ENCODE peak calls at places on chromosome 14, in six cellular contexts. One of them, this sample, is unnamed.
A peak's percentile ranks its signal among the peaks of the same experiment; 100 is the strongest.

GRCh38 chr14:100778078-100778927 is 47.6 kb upstream of the MEG3 start:
- DNase-seq in kidney: no peak
- DNase-seq in Caco-2: no peak
- DNase-seq in stomach: peak; percentile 8
- DNase-seq in A549: no peak
- DNase-seq in Karpas-422: no peak
- DNase-seq in this sample: peak; percentile 51

GRCh38 chr14:61107148-61107641 is 126.2 kb downstream of the SLC38A6 start:
- DNase-seq in Karpas-422: no peak
- DNase-seq in kidney: no peak
- DNase-seq in A549: no peak
- DNase-seq in Caco-2: no peak
- DNase-seq in stomach: no peak
- DNase-seq in this sample: no peak

GRCh38 chr14:81272322-81272721 is 51.6 kb upstream of the GTF2A1 start:
- DNase-seq in stomach: no peak
- DNase-seq in Karpas-422: no peak
- DNase-seq in Caco-2: no peak
- DNase-seq in A549: no peak
- DNase-seq in kidney: no peak
- DNase-seq in this sample: no peak

GRCh38 chr14:96156804-96157760 is 47.6 kb upstream of the BDKRB2 start:
- DNase-seq in stomach: peak; percentile 24
- DNase-seq in A549: no peak
- DNase-seq in Karpas-422: no peak
- DNase-seq in Caco-2: no peak
- DNase-seq in kidney: no peak
- DNase-seq in this sample: no peak

GRCh38 chr14:101225116-101225728 is 321.7 kb upstream of the RTL1 start:
- DNase-seq in A549: no peak
- DNase-seq in kidney: no peak
- DNase-seq in stomach: no peak
- DNase-seq in Caco-2: peak; percentile 11
- DNase-seq in Karpas-422: no peak
- DNase-seq in this sample: no peak

GRCh38 chr14:94129758-94130414 is 482 bp upstream of the IFI27L2 start:
- DNase-seq in Karpas-422: peak; percentile 68
- DNase-seq in kidney: no peak
- DNase-seq in stomach: no peak
- DNase-seq in Caco-2: no peak
- DNase-seq in A549: peak; percentile 52
- DNase-seq in this sample: no peak

GRCh38 chr14:24079521-24080141 is 8.3 kb downstream of the CPNE6 start:
- DNase-seq in Karpas-422: no peak
- DNase-seq in Caco-2: no peak
- DNase-seq in A549: no peak
- DNase-seq in kidney: no peak
- DNase-seq in stomach: no peak
- DNase-seq in this sample: no peak

GRCh38 chr14:64703393-64704144 is 655 bp upstream of the PLEKHG3 start:
- DNase-seq in kidney: no peak
- DNase-seq in Caco-2: no peak
- DNase-seq in A549: no peak
- DNase-seq in Karpas-422: no peak
- DNase-seq in stomach: no peak
- DNase-seq in this sample: no peak

GRCh38 chr14:66268802-66269334 is 217.3 kb upstream of the CCDC196 start:
- DNase-seq in Caco-2: no peak
- DNase-seq in kidney: no peak
- DNase-seq in Karpas-422: no peak
- DNase-seq in A549: no peak
- DNase-seq in stomach: no peak
- DNase-seq in this sample: no peak

GRCh38 chr14:104799239-104799599 is 1.7 kb upstream of the ZBTB42 start:
- DNase-seq in stomach: no peak
- DNase-seq in kidney: no peak
- DNase-seq in A549: no peak
- DNase-seq in Caco-2: no peak
- DNase-seq in Karpas-422: no peak
- DNase-seq in this sample: no peak

GRCh38 chr14:75409425-75410205 is 18.2 kb upstream of the JDP2 start:
- DNase-seq in kidney: no peak
- DNase-seq in stomach: no peak
- DNase-seq in Karpas-422: no peak
- DNase-seq in Caco-2: no peak
- DNase-seq in A549: no peak
- DNase-seq in this sample: no peak

GRCh38 chr14:55938249-55938791 is 179.9 kb upstream of the PELI2 start:
- DNase-seq in Karpas-422: no peak
- DNase-seq in A549: no peak
- DNase-seq in Caco-2: no peak
- DNase-seq in stomach: peak; percentile 58
- DNase-seq in kidney: peak; percentile 74
- DNase-seq in this sample: no peak

GRCh38 chr14:24408764-24409163 is 10.0 kb downstream of the NYNRIN start:
- DNase-seq in A549: no peak
- DNase-seq in kidney: no peak
- DNase-seq in Caco-2: no peak
- DNase-seq in Karpas-422: no peak
- DNase-seq in stomach: no peak
- DNase-seq in this sample: no peak

GRCh38 chr14:97369901-97370300 is 572.7 kb downstream of the VRK1 start:
- DNase-seq in A549: no peak
- DNase-seq in stomach: no peak
- DNase-seq in Karpas-422: no peak
- DNase-seq in kidney: no peak
- DNase-seq in Caco-2: no peak
- DNase-seq in this sample: no peak

GRCh38 chr14:23284654-23285529 is 1.0 kb downstream of the HOMEZ start:
- DNase-seq in Caco-2: no peak
- DNase-seq in A549: no peak
- DNase-seq in stomach: no peak
- DNase-seq in kidney: no peak
- DNase-seq in Karpas-422: peak; percentile 69
- DNase-seq in this sample: no peak

GRCh38 chr14:65134651-65135579 is 32.6 kb upstream of the MAX start:
- DNase-seq in A549: no peak
- DNase-seq in Karpas-422: no peak
- DNase-seq in stomach: no peak
- DNase-seq in kidney: no peak
- DNase-seq in Caco-2: no peak
- DNase-seq in this sample: no peak

DNA sequence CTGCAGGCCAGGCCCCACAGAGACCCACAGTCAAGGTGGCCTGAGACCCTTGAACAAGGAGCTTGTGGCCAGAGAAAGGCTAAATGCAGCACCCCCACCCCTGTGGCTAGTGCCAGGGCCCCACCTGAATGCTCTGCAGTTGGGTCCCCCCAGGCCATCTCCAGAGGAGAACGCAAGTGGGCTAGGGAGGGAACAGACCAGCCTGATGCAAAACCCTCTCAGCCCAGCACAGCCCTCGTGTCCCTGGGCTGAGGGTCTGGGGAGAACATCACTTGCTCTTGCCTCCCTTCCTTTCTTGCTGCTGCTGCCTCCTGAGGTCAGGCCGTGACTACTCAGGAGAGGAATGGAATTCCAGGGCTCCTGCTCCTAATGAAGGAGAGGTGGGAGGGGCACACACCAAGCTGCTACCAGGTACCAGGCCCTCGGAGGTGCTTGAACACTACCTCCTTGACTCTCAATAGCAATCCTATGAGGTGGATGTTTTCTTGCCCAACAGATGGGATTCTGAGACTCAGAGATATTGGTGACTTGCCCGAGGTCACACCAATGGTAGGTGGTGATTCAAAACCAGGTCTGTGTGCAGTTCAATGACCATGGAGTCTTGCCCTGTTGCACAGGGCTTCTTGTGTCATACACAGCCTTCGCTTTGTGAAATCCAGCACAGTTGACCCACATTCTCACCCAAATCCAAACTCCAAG is 45.5 kb downstream of the PSMA6 start:
- DNase-seq in kidney: no peak
- DNase-seq in stomach: no peak
- DNase-seq in A549: peak; percentile 42
- DNase-seq in Caco-2: no peak
- DNase-seq in Karpas-422: no peak
- DNase-seq in this sample: no peak
- H3K4me1 ChIP-seq in kidney: peaks cover 65% of the 10 kb centered on the region
- H3K4me1 ChIP-seq in stomach: peaks cover 94% of the 10 kb centered on the region
- H3K4me1 ChIP-seq in A549: peaks cover 84% of the 10 kb centered on the region
- H3K4me1 ChIP-seq in Caco-2: peaks cover 43% of the 10 kb centered on the region
- H3K4me1 ChIP-seq in Karpas-422: peaks cover 7% of the 10 kb centered on the region
- H3K4me1 ChIP-seq in this sample: peaks cover 100% of the 10 kb centered on the region

GRCh38 chr14:106490442-106490841 is 964.1 kb downstream of the TMEM121 start:
- DNase-seq in stomach: no peak
- DNase-seq in kidney: no peak
- DNase-seq in Caco-2: no peak
- DNase-seq in Karpas-422: peak; percentile 29
- DNase-seq in A549: no peak
- DNase-seq in this sample: no peak
- H3K9me3 ChIP-seq in stomach: no peaks in the 10 kb centered on the region
- H3K9me3 ChIP-seq in kidney: no peaks in the 10 kb centered on the region
- H3K9me3 ChIP-seq in Caco-2: no peaks in the 10 kb centered on the region
- H3K9me3 ChIP-seq in Karpas-422: no peaks in the 10 kb centered on the region
- H3K9me3 ChIP-seq in A549: no peaks in the 10 kb centered on the region
- H3K9me3 ChIP-seq in this sample: no peaks in the 10 kb centered on the region

GRCh38 chr14:37587438-37587837 is 7.6 kb downstream of the FOXA1 start:
- DNase-seq in stomach: no peak
- DNase-seq in Karpas-422: no peak
- DNase-seq in kidney: no peak
- DNase-seq in A549: no peak
- DNase-seq in Caco-2: no peak
- DNase-seq in this sample: no peak
- H3K4me3 ChIP-seq in stomach: peak overlapping the region; percentile 53
- H3K4me3 ChIP-seq in Karpas-422: no peak overlapping the region
- H3K4me3 ChIP-seq in kidney: no peak overlapping the region
- H3K4me3 ChIP-seq in A549: peak overlapping the region; percentile 60
- H3K4me3 ChIP-seq in Caco-2: peak overlapping the region; percentile 92
- H3K4me3 ChIP-seq in this sample: no peak overlapping the region

DNA sequence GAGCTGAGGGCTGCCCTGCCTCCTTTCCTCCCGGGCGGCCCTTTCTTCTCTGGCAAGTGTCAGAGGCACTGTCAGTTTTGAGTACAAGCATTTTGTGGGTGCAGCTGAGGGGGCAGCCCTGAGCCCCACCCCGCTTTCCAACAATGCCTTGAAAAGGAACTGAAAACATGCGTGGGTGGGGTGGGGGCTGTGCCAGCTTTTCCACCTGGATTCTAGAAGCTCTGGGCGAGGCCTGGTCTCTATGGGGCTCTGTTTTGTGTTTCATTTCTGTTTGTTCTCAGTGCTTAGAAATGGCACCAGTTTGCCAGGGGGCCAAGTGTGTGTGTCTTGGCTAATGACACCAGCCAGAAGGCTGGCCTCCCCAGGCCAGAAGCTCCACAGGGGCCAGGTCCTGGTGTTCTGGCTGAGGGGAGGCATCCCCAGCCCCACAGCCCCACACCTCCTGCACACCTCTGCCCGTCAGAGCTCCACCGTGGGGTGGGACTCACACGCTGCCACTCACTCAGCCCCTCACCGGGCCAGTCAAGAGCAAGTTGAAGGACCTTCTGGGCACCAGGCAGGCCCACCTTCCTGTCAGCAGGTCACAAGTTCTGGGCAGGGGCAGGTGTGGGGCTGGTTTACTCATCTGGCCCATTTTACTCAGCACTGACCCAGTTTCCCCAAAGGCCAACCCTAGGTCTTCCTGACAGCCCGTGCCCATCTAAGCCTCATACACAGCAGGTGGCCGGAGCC is 155.1 kb downstream of the CALM1 start:
- DNase-seq in Caco-2: no peak
- DNase-seq in kidney: no peak
- DNase-seq in A549: no peak
- DNase-seq in stomach: peak; percentile 40
- DNase-seq in Karpas-422: no peak
- DNase-seq in this sample: peak; percentile 56
- H3K4me1 ChIP-seq in Caco-2: peaks cover 26% of the 10 kb centered on the region
- H3K4me1 ChIP-seq in kidney: peaks cover 6% of the 10 kb centered on the region
- H3K4me1 ChIP-seq in A549: no peaks in the 10 kb centered on the region
- H3K4me1 ChIP-seq in stomach: peaks cover 72% of the 10 kb centered on the region
- H3K4me1 ChIP-seq in Karpas-422: no peaks in the 10 kb centered on the region
- H3K4me1 ChIP-seq in this sample: peaks cover 3% of the 10 kb centered on the region

GRCh38 chr14:90742709-90743108 is 73.5 kb downstream of the TTC7B start:
- DNase-seq in stomach: no peak
- DNase-seq in Karpas-422: no peak
- DNase-seq in kidney: no peak
- DNase-seq in Caco-2: no peak
- DNase-seq in A549: no peak
- DNase-seq in this sample: no peak
- H3K9me3 ChIP-seq in stomach: no peaks in the 10 kb centered on the region
- H3K9me3 ChIP-seq in Karpas-422: peaks cover 6% of the 10 kb centered on the region
- H3K9me3 ChIP-seq in kidney: no peaks in the 10 kb centered on the region
- H3K9me3 ChIP-seq in Caco-2: peaks cover 2% of the 10 kb centered on the region
- H3K9me3 ChIP-seq in A549: no peaks in the 10 kb centered on the region
- H3K9me3 ChIP-seq in this sample: no peaks in the 10 kb centered on the region

GRCh38 chr14:68199465-68200145 is 380.0 kb downstream of the RAD51B start:
- DNase-seq in kidney: no peak
- DNase-seq in Karpas-422: no peak
- DNase-seq in stomach: peak; percentile 50
- DNase-seq in A549: no peak
- DNase-seq in Caco-2: no peak
- DNase-seq in this sample: no peak
- H3K4me3 ChIP-seq in kidney: no peak overlapping the region
- H3K4me3 ChIP-seq in Karpas-422: no peak overlapping the region
- H3K4me3 ChIP-seq in stomach: no peak overlapping the region
- H3K4me3 ChIP-seq in A549: no peak overlapping the region
- H3K4me3 ChIP-seq in Caco-2: no peak overlapping the region
- H3K4me3 ChIP-seq in this sample: no peak overlapping the region

GRCh38 chr14:35114036-35114435 is 7.8 kb downstream of the PPP2R3C start:
- DNase-seq in A549: no peak
- DNase-seq in Karpas-422: no peak
- DNase-seq in Caco-2: no peak
- DNase-seq in kidney: no peak
- DNase-seq in stomach: no peak
- DNase-seq in this sample: no peak
- H3K4me1 ChIP-seq in A549: peaks cover 4% of the 10 kb centered on the region
- H3K4me1 ChIP-seq in Karpas-422: no peaks in the 10 kb centered on the region
- H3K4me1 ChIP-seq in Caco-2: peaks cover 21% of the 10 kb centered on the region
- H3K4me1 ChIP-seq in kidney: no peaks in the 10 kb centered on the region
- H3K4me1 ChIP-seq in stomach: peaks cover 21% of the 10 kb centered on the region
- H3K4me1 ChIP-seq in this sample: no peaks in the 10 kb centered on the region

DNA sequence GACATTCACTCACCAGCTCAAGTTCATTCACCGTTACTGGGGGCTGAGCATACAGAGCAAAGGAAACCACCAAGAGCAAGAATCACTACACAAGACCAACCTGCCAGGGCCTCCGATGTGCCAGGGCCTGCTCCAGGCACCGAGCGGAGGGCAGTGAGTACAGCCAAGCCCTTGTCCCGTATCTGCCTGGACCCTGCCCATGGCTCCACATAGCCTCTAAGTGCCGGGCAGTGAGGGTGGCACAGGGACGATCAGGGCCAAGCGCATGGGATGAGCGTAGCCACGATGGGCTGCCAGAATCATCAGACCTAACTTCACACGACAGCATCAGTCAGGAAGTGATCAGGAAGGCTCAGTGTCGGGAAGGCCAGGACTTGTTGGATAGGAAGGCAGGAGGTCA is 199.6 kb downstream of the BCL11B start:
- DNase-seq in Caco-2: no peak
- DNase-seq in A549: no peak
- DNase-seq in Karpas-422: no peak
- DNase-seq in stomach: no peak
- DNase-seq in kidney: no peak
- DNase-seq in this sample: no peak
- H3K9me3 ChIP-seq in Caco-2: no peaks in the 10 kb centered on the region
- H3K9me3 ChIP-seq in A549: peaks cover 15% of the 10 kb centered on the region
- H3K9me3 ChIP-seq in Karpas-422: peaks cover 6% of the 10 kb centered on the region
- H3K9me3 ChIP-seq in stomach: peaks cover 23% of the 10 kb centered on the region
- H3K9me3 ChIP-seq in kidney: peaks cover 2% of the 10 kb centered on the region
- H3K9me3 ChIP-seq in this sample: no peaks in the 10 kb centered on the region